ENCODE peak calls at places on chromosomes 6 and 20, in nine cellular contexts. N is psoas muscle, S is tibial artery, V is H1, D is adrenal gland, G is stomach, M is heart right ventricle, E is HepG2, O is PC-3. W is an unnamed sample.

GRCh38 chr6:5150676-5151075 is 65.5 kb downstream of the PPP1R3G start:
- DNase-seq in E (no peak), G (no peak), D (no peak), N (no peak), M (no peak), V (no peak), S (no peak), O (no peak), W (no peak)

GRCh38 chr6:136811261-136811660 is 11.1 kb upstream of the PEX7 start:
- DNase-seq in V (no peak), D (no peak), M (no peak), S (no peak), O (no peak), G (no peak), N (no peak), E (no peak), W (no peak)

GRCh38 chr6:125245523-125246264 is 56.1 kb downstream of the HDDC2 start:
- DNase-seq in O (no peak), N (no peak), G (no peak), V (no peak), M (no peak), D (no peak), S (no peak), E (no peak), W (no peak)

GRCh38 chr6:111824608-111825337 is 48.5 kb downstream of the FYN start:
- DNase-seq in D (no peak), V (no peak), G (no peak), E (no peak), M (no peak), O (no peak), S (no peak), N (no peak), W (no peak)

GRCh38 chr20:37999526-38000263 is 33.6 kb downstream of the TTI1 start:
- DNase-seq in V (no peak), E (no peak), S (no peak), N (no peak), G (no peak), O (no peak), D (no peak), M (no peak), W (no peak)

GRCh38 chr20:39282619-39283092 is 320.5 kb downstream of the DHX35 start:
- DNase-seq in G (no peak), N (no peak), V (peak; percentile 67), M (no peak), E (no peak), S (no peak), D (no peak), O (no peak), W (no peak)

GRCh38 chr20:19789009-19789408 is 31.0 kb downstream of the RIN2 start:
- DNase-seq in D (no peak), O (no peak), S (no peak), V (no peak), M (no peak), G (no peak), E (no peak), N (no peak), W (no peak)

GRCh38 chr6:114277220-114277619 is 65.6 kb downstream of the HS3ST5 start:
- DNase-seq in E (no peak), O (no peak), N (no peak), M (no peak), S (no peak), G (no peak), D (no peak), V (no peak), W (no peak)

GRCh38 chr6:108167449-108167903 is 1.7 kb downstream of the NR2E1 start:
- DNase-seq in S (no peak), G (no peak), V (peak; percentile 76), O (no peak), E (no peak), D (no peak), N (no peak), M (no peak), W (no peak)

GRCh38 chr6:108168980-108169800 is 3.4 kb downstream of the NR2E1 start:
- DNase-seq in M (no peak), E (no peak), G (no peak), S (no peak), O (no peak), D (no peak), N (no peak), V (peak; percentile 69), W (no peak)

GRCh38 chr6:108166664-108167448 is 1.0 kb downstream of the NR2E1 start:
- DNase-seq in D (no peak), S (no peak), M (no peak), O (no peak), E (no peak), V (no peak), G (no peak), N (no peak), W (no peak)

GRCh38 chr6:108168501-108168979 is 2.7 kb downstream of the NR2E1 start:
- DNase-seq in V (peak; percentile 77), O (no peak), E (peak; percentile 12), D (no peak), S (no peak), M (peak; percentile 18), G (peak; percentile 42), N (no peak), W (peak; percentile 53)

GRCh38 chr6:108168026-108168463 is 2.2 kb downstream of the NR2E1 start:
- DNase-seq in S (no peak), M (no peak), N (no peak), E (no peak), V (peak; percentile 66), O (no peak), D (no peak), G (no peak), W (no peak)
- H3K4me1 ChIP-seq in S (peaks cover 44% of the 10 kb centered on the region), M (peaks cover 56% of the 10 kb centered on the region), N (peaks cover 41% of the 10 kb centered on the region), E (peaks cover 19% of the 10 kb centered on the region), V (peaks cover 10% of the 10 kb centered on the region), O (no peaks in the 10 kb centered on the region), D (peaks cover 41% of the 10 kb centered on the region), G (peaks cover 81% of the 10 kb centered on the region), W (peaks cover 29% of the 10 kb centered on the region)

GRCh38 chr20:18465536-18466200 is 1.2 kb downstream of the DZANK1 start:
- DNase-seq in E (no peak), M (no peak), S (no peak), D (no peak), O (no peak), G (no peak), V (no peak), N (no peak), W (no peak)
- H3K4me3 ChIP-seq in E (peak overlapping the region; percentile 79), M (no peak overlapping the region), S (no peak overlapping the region), D (peak overlapping the region; percentile 79), O (peak overlapping the region; percentile 90), G (no peak overlapping the region), V (peak overlapping the region; percentile 97), N (no peak overlapping the region), W (peak overlapping the region; percentile 84)

GRCh38 chr20:6057139-6057538 is 3.3 kb upstream of the LRRN4 start:
- DNase-seq in D (no peak), S (no peak), V (no peak), M (no peak), E (no peak), O (no peak), N (no peak), G (no peak), W (no peak)

GRCh38 chr20:6055161-6055783 is 1.4 kb upstream of the LRRN4 start:
- DNase-seq in E (no peak), N (no peak), O (no peak), V (no peak), S (no peak), M (no peak), D (no peak), G (no peak), W (no peak)

GRCh38 chr20:6053776-6054688 is at the start of gene LRRN4:
- DNase-seq in E (peak; percentile 34), S (no peak), N (no peak), D (no peak), V (peak; percentile 57), M (no peak), O (peak; percentile 96), G (peak; percentile 48), W (no peak)

GRCh38 chr20:6057704-6058103 is 3.8 kb upstream of the LRRN4 start:
- DNase-seq in M (no peak), O (no peak), V (no peak), D (no peak), S (no peak), G (no peak), N (no peak), E (no peak), W (no peak)

DNA sequence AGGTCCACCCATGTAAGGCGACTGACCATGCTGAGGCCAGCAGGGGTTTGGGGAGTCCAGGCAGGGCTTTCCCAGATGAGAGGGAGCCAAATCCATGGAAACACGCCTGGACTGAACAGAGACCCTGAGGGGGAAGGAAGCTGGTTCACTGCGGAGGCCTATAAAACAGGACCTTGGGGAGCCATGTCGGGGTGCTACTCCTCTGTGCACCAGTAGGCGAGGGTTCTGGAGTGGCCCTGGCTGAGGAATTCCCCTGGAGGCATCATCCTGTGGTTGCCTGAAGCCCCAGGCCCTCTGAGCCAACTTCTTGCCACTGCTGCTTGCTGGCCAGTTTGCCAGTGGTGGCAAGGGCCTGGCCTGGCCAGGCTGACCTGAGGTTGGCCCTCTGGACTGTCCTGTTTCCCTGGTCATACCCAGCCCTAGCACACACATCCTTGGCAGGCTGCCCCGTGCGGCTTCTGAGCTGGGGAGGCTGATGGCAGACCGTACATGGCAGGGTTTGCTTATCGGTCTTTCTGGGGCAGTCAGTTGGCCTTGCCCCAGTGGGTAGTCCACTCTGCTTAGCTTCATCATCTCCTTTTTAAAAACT is 2.2 kb upstream of the LRRN4 start:
- DNase-seq in N (no peak), V (peak; percentile 23), S (no peak), G (no peak), D (no peak), E (no peak), M (no peak), O (no peak), W (no peak)
- TF ChIP-seq CTCF in N (no peak), V (no peak), S (no peak), G (no peak), D (no peak), E (no peak), M (no peak), O (no peak), W (no peak)

GRCh38 chr6:163428373-163428772 is 13.9 kb downstream of the QKI start:
- DNase-seq in M (no peak), S (no peak), G (no peak), D (no peak), O (no peak), E (no peak), N (no peak), V (no peak), W (no peak)

GRCh38 chr6:163436843-163437242 is 22.3 kb downstream of the QKI start:
- DNase-seq in G (no peak), D (no peak), M (no peak), O (no peak), V (no peak), S (no peak), N (no peak), E (no peak), W (no peak)

GRCh38 chr6:163429858-163430448 is 15.4 kb downstream of the QKI start:
- DNase-seq in S (no peak), M (no peak), G (no peak), D (no peak), E (no peak), V (no peak), O (no peak), N (no peak), W (no peak)

GRCh38 chr6:163435013-163435412 is 20.5 kb downstream of the QKI start:
- DNase-seq in O (no peak), D (no peak), E (no peak), G (no peak), M (no peak), S (no peak), N (no peak), V (no peak), W (no peak)

DNA sequence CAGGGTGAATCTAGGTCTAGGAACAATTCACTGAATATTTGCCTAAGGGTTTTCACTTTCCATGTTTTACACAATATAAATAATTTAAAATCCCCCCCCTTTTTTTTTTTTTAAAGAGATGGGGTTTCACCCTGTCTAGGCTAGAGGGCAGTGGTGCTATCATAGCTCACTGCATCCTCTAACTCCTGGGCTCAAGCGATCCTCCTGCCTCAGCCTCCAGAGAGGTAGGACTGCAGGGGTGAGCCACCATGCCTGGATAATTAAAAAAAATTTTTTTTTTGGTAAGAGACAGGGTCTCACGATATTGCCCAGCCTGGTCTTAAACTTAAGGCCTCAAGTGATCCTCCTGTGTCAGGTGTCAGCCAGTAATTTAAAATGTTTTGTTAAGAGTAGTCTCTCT is 17.8 kb downstream of the QKI start:
- DNase-seq in S (no peak), D (no peak), G (no peak), V (no peak), N (no peak), M (no peak), E (no peak), O (no peak), W (no peak)
- H3K4me1 ChIP-seq in S (peaks cover 15% of the 10 kb centered on the region), D (peaks cover 75% of the 10 kb centered on the region), G (peaks cover 74% of the 10 kb centered on the region), V (no peaks in the 10 kb centered on the region), N (peaks cover 88% of the 10 kb centered on the region), M (peaks cover 100% of the 10 kb centered on the region), E (peaks cover 11% of the 10 kb centered on the region), O (peaks cover 4% of the 10 kb centered on the region), W (peaks cover 8% of the 10 kb centered on the region)